ENCODE peak calls at places on chromosomes 7 and 10, in six cellular contexts. D is transverse colon, S is SJSA1, I is cardiac muscle cell, G is lung, U is tibial artery. M is an unnamed sample.

GRCh38 chr7:77537136-77537594 is at the start of gene PTPN12:
- DNase-seq in D (no peak), S (no peak), G (no peak), I (no peak), U (no peak), M (peak; percentile 79)

GRCh38 chr10:76026176-76026771 is 594.9 kb downstream of the LRMDA start:
- DNase-seq in U (no peak), G (no peak), S (no peak), D (no peak), I (no peak), M (no peak)

GRCh38 chr7:26937306-26937705 is 72.9 kb upstream of the SKAP2 start:
- DNase-seq in I (no peak), G (no peak), S (no peak), D (no peak), U (no peak), M (no peak)

GRCh38 chr10:121927361-121927840 is 430 bp downstream of the ATE1 start:
- DNase-seq in I (peak; percentile 67), G (peak; percentile 34), S (peak; percentile 53), U (peak; percentile 42), D (peak; percentile 73), M (peak; percentile 81)

GRCh38 chr7:7576344-7576743 is 9.7 kb downstream of the MIOS start:
- DNase-seq in S (no peak), U (no peak), I (no peak), D (no peak), G (no peak), M (no peak)

GRCh38 chr7:45347804-45348203 is 190.2 kb downstream of the RAMP3 start:
- DNase-seq in D (no peak), G (no peak), U (no peak), S (peak; percentile 68), I (no peak), M (peak; percentile 25)

GRCh38 chr10:43123361-43124093 is 14.7 kb upstream of the CSGALNACT2 start:
- DNase-seq in S (peak; percentile 29), D (peak; percentile 5), I (no peak), G (no peak), U (no peak), M (no peak)

GRCh38 chr10:81414038-81414437 is 461.0 kb upstream of the NRG3 start:
- DNase-seq in D (no peak), U (no peak), I (peak; percentile 80), S (no peak), G (no peak), M (no peak)

GRCh38 chr10:82961864-82962263 is 1086.9 kb downstream of the NRG3 start:
- DNase-seq in I (no peak), S (no peak), D (no peak), U (no peak), G (no peak), M (no peak)

GRCh38 chr7:2494191-2495130 is 18.3 kb upstream of the GRIFIN start:
- DNase-seq in I (no peak), U (no peak), S (no peak), D (no peak), G (no peak), M (peak; percentile 56)

GRCh38 chr10:88553116-88553752 is 29.9 kb downstream of the RNLS start:
- DNase-seq in D (peak; percentile 41), I (peak; percentile 55), U (peak; percentile 34), S (no peak), G (no peak), M (peak; percentile 56)

DNA sequence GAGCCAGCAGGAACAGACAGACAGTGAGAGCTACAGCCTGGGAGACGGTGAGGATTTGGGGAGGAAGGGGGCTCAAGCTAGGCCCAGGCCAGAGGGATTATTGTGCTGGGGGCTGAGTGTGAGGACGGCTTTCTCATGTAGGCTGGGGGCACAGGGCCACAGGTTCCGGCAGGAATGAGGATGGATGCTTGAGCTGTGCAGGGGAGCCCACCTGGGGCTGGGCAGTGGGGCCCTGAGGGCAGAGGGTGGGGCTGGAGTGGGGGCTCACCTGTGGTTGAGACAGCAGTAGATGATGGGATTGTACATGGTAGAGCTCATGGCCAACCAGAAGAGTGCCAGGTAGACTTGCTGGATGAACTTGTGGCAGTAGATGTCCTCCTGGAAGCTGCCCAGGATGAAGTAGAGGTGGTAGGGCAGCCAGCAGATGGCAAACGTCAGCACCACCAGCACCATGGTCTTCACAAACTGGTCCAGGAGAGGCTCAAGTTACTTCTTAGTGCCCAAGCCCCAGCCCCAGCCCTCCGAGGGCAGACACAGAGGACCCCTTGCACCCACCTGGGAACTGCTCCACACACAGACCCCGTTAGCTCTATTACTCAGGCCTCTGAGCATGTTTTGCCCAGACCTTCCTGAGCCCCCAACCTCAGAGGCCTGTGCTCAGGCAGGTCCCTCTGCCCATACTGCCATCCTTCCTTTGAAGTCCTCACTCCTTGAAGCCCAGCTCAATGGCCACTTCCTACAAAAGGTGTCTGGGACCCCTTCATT is 9.7 kb downstream of the TACR2 start:
- DNase-seq in G (no peak), I (no peak), S (no peak), D (no peak), U (no peak), M (no peak)
- H3K4me1 ChIP-seq in G (peaks cover 17% of the 10 kb centered on the region), I (peaks cover 24% of the 10 kb centered on the region), S (peaks cover 18% of the 10 kb centered on the region), D (peaks cover 21% of the 10 kb centered on the region), U (peaks cover 8% of the 10 kb centered on the region), M (no peaks in the 10 kb centered on the region)

GRCh38 chr7:82345886-82346285 is 97.7 kb downstream of the CACNA2D1 start:
- DNase-seq in I (no peak), U (no peak), D (no peak), S (no peak), G (no peak), M (no peak)

GRCh38 chr7:82343716-82344115 is 99.9 kb downstream of the CACNA2D1 start:
- DNase-seq in U (no peak), G (no peak), S (no peak), D (no peak), I (no peak), M (no peak)

GRCh38 chr7:82347808-82348207 is 95.8 kb downstream of the CACNA2D1 start:
- DNase-seq in S (no peak), U (no peak), D (no peak), I (no peak), G (no peak), M (no peak)

GRCh38 chr7:82348251-82348650 is 95.3 kb downstream of the CACNA2D1 start:
- DNase-seq in G (no peak), S (no peak), U (no peak), D (no peak), I (no peak), M (no peak)
- H3K4me3 ChIP-seq in G (no peak overlapping the region), S (no peak overlapping the region), U (no peak overlapping the region), D (no peak overlapping the region), I (no peak overlapping the region), M (no peak overlapping the region)

GRCh38 chr10:110499796-110500514 is 2.2 kb downstream of the DUSP5 start:
- DNase-seq in S (no peak), G (no peak), I (peak; percentile 54), D (no peak), U (no peak), M (no peak)
- H3K4me1 ChIP-seq in S (peaks cover 83% of the 10 kb centered on the region), G (peaks cover 17% of the 10 kb centered on the region), I (peaks cover 41% of the 10 kb centered on the region), D (peaks cover 68% of the 10 kb centered on the region), U (no peaks in the 10 kb centered on the region), M (peaks cover 38% of the 10 kb centered on the region)

DNA sequence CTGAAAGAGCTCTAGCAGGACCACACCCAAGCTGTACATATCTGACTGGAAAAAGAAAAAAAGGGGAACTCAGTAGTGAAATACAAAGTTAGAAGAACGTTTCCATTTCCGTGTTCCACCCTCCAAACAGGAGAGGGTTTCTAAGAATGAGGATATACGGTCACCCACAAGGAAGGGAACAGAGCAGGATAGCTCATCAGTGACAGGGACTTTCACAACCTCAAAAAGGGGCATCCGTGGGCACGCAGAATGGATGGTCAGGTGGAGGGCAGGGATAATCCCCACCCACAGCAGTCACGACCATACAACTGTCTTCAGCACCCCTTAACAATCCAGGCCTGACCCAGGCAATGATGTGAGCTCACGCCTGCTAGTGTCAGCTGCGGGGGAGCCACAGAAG is 4.3 kb upstream of the ANKRD61 start:
- DNase-seq in U (no peak), I (no peak), S (no peak), G (no peak), D (no peak), M (no peak)
- H3K4me3 ChIP-seq in U (no peak overlapping the region), I (no peak overlapping the region), S (no peak overlapping the region), G (no peak overlapping the region), D (no peak overlapping the region), M (no peak overlapping the region)

DNA sequence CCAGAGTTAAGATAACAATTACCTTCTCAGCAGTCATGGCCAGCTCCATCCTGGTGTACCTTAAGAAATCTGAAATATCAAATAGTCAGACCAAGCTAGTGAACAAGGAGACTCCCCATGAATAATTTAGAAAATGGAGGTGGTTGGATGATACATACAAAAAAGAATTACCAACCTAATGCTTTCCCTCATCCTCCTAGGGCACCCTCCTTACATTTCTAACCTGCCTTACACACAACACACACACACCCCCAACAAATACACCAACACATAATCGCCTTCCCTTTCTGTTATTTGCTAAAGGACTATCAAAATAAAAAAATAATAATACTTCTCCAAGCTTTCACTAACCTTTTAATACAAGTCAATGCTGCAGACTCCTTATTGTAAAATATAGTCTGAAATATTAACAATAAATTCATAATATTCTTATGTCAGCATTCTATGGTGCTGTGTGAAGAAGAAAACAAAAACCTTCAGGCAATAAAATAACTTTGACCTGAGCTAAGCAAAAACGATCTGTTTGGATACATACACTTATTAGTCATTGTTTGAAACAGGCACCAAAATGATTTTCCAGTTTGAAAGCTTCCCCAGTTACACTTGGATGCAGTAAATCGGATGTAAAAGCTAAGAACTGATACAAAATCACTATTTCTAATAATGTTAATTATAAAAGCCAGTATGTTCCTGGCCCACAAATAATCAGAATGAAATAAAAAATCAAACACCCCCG is 3.4 kb downstream of the TWIST1 start:
- DNase-seq in S (no peak), U (no peak), D (no peak), G (no peak), I (no peak), M (no peak)
- H3K4me1 ChIP-seq in S (peaks cover 55% of the 10 kb centered on the region), U (no peaks in the 10 kb centered on the region), D (peaks cover 19% of the 10 kb centered on the region), G (peaks cover 17% of the 10 kb centered on the region), I (peaks cover 59% of the 10 kb centered on the region), M (no peaks in the 10 kb centered on the region)

GRCh38 chr10:14039968-14040668 is 290.6 kb downstream of the FRMD4A start:
- DNase-seq in S (no peak), G (no peak), D (no peak), I (no peak), U (no peak), M (no peak)
- H3K4me3 ChIP-seq in S (no peak overlapping the region), G (no peak overlapping the region), D (no peak overlapping the region), I (no peak overlapping the region), U (no peak overlapping the region), M (no peak overlapping the region)

GRCh38 chr7:158500651-158501052 is 87.0 kb downstream of the PTPRN2 start:
- DNase-seq in S (no peak), G (no peak), I (no peak), U (no peak), D (no peak), M (no peak)

GRCh38 chr7:158505683-158506082 is 81.9 kb downstream of the PTPRN2 start:
- DNase-seq in D (no peak), I (no peak), U (no peak), S (no peak), G (no peak), M (no peak)

GRCh38 chr7:158501300-158502067 is 86.1 kb downstream of the PTPRN2 start:
- DNase-seq in I (no peak), D (no peak), U (no peak), G (no peak), S (peak; percentile 80), M (no peak)

GRCh38 chr7:158498443-158499108 is 89.0 kb downstream of the PTPRN2 start:
- DNase-seq in D (no peak), S (no peak), U (no peak), I (no peak), G (no peak), M (no peak)

GRCh38 chr7:158502068-158502750 is 85.4 kb downstream of the PTPRN2 start:
- DNase-seq in U (no peak), S (no peak), D (no peak), G (no peak), I (no peak), M (no peak)
- H3K4me1 ChIP-seq in U (no peaks in the 10 kb centered on the region), S (peaks cover 45% of the 10 kb centered on the region), D (no peaks in the 10 kb centered on the region), G (no peaks in the 10 kb centered on the region), I (no peaks in the 10 kb centered on the region), M (no peaks in the 10 kb centered on the region)

M was measured in SJCRH30.